ENCODE peak calls at places on chromosomes 16 and 17, in seven cellular contexts. One of them, this sample, is unnamed.

GRCh38 chr17:50627782-50628601 is 6.7 kb upstream of the ABCC3 start:
- DNase-seq in H1: no peak
- DNase-seq in trophoblast cell: no peak
- DNase-seq in IMR-90: no peak
- DNase-seq in mesendoderm: peak
- DNase-seq in mesenchymal stem cell: peak
- DNase-seq in H9: peak
- DNase-seq in this sample: no peak

GRCh38 chr16:80158766-80159165 is 382.0 kb upstream of the DYNLRB2 start:
- DNase-seq in IMR-90: peak
- DNase-seq in H1: no peak
- DNase-seq in mesenchymal stem cell: no peak
- DNase-seq in H9: no peak
- DNase-seq in trophoblast cell: no peak
- DNase-seq in mesendoderm: no peak
- DNase-seq in this sample: no peak

GRCh38 chr16:50071075-50071671 is 5.4 kb downstream of the HEATR3 start:
- DNase-seq in mesendoderm: no peak
- DNase-seq in H9: no peak
- DNase-seq in trophoblast cell: no peak
- DNase-seq in IMR-90: no peak
- DNase-seq in mesenchymal stem cell: no peak
- DNase-seq in H1: no peak
- DNase-seq in this sample: no peak

GRCh38 chr17:60743812-60744211 is 66.2 kb downstream of the BCAS3 start:
- DNase-seq in IMR-90: peak
- DNase-seq in H9: no peak
- DNase-seq in H1: no peak
- DNase-seq in mesenchymal stem cell: no peak
- DNase-seq in trophoblast cell: no peak
- DNase-seq in mesendoderm: peak
- DNase-seq in this sample: no peak

GRCh38 chr17:10061131-10061581 is 137.2 kb downstream of the GAS7 start:
- DNase-seq in trophoblast cell: no peak
- DNase-seq in mesenchymal stem cell: no peak
- DNase-seq in H1: no peak
- DNase-seq in mesendoderm: no peak
- DNase-seq in IMR-90: no peak
- DNase-seq in H9: no peak
- DNase-seq in this sample: no peak

GRCh38 chr16:50558913-50559312 is 10.7 kb downstream of the NKD1 start:
- DNase-seq in H9: no peak
- DNase-seq in trophoblast cell: no peak
- DNase-seq in mesenchymal stem cell: no peak
- DNase-seq in H1: no peak
- DNase-seq in IMR-90: no peak
- DNase-seq in mesendoderm: no peak
- DNase-seq in this sample: no peak

GRCh38 chr17:65537845-65538678 is 23.4 kb downstream of the AXIN2 start:
- DNase-seq in H1: no peak
- DNase-seq in H9: no peak
- DNase-seq in mesendoderm: no peak
- DNase-seq in trophoblast cell: peak
- DNase-seq in mesenchymal stem cell: no peak
- DNase-seq in IMR-90: no peak
- DNase-seq in this sample: no peak

GRCh38 chr16:75273054-75273925 is 21.9 kb upstream of the BCAR1 start:
- DNase-seq in H9: no peak
- DNase-seq in H1: no peak
- DNase-seq in mesendoderm: peak
- DNase-seq in trophoblast cell: no peak
- DNase-seq in mesenchymal stem cell: peak
- DNase-seq in IMR-90: peak
- DNase-seq in this sample: no peak

GRCh38 chr16:12205378-12205777 is 228.8 kb downstream of the SNX29 start:
- DNase-seq in mesenchymal stem cell: no peak
- DNase-seq in H9: no peak
- DNase-seq in IMR-90: no peak
- DNase-seq in H1: no peak
- DNase-seq in trophoblast cell: no peak
- DNase-seq in mesendoderm: no peak
- DNase-seq in this sample: no peak

GRCh38 chr17:64133546-64134215 is 3.7 kb upstream of the ERN1 start:
- DNase-seq in mesendoderm: peak
- DNase-seq in IMR-90: peak
- DNase-seq in H9: peak
- DNase-seq in trophoblast cell: peak
- DNase-seq in mesenchymal stem cell: peak
- DNase-seq in H1: no peak
- DNase-seq in this sample: peak

GRCh38 chr16:29821663-29822115 is 1.4 kb downstream of the MVP start:
- DNase-seq in IMR-90: peak
- DNase-seq in mesendoderm: peak
- DNase-seq in H1: no peak
- DNase-seq in trophoblast cell: peak
- DNase-seq in mesenchymal stem cell: peak
- DNase-seq in H9: no peak
- DNase-seq in this sample: no peak

GRCh38 chr17:68182940-68183551 is 64.8 kb upstream of the AMZ2 start:
- DNase-seq in IMR-90: no peak
- DNase-seq in mesenchymal stem cell: no peak
- DNase-seq in mesendoderm: peak
- DNase-seq in H1: no peak
- DNase-seq in H9: peak
- DNase-seq in trophoblast cell: no peak
- DNase-seq in this sample: no peak

GRCh38 chr17:81537343-81537855 is 9.2 kb downstream of the FSCN2 start:
- DNase-seq in mesenchymal stem cell: no peak
- DNase-seq in trophoblast cell: no peak
- DNase-seq in mesendoderm: peak
- DNase-seq in IMR-90: no peak
- DNase-seq in H9: peak
- DNase-seq in H1: no peak
- DNase-seq in this sample: no peak

GRCh38 chr16:54265558-54266213 is 20.9 kb downstream of the IRX3 start:
- DNase-seq in H1: no peak
- DNase-seq in trophoblast cell: no peak
- DNase-seq in H9: peak
- DNase-seq in IMR-90: no peak
- DNase-seq in mesendoderm: no peak
- DNase-seq in mesenchymal stem cell: no peak
- DNase-seq in this sample: no peak

GRCh38 chr17:37710344-37710886 is 34.4 kb downstream of the HNF1B start:
- DNase-seq in trophoblast cell: no peak
- DNase-seq in H9: peak
- DNase-seq in H1: peak
- DNase-seq in IMR-90: peak
- DNase-seq in mesenchymal stem cell: peak
- DNase-seq in mesendoderm: peak
- DNase-seq in this sample: peak

GRCh38 chr16:68658974-68659360 is 13.9 kb downstream of the CDH3 start:
- DNase-seq in trophoblast cell: no peak
- DNase-seq in mesenchymal stem cell: no peak
- DNase-seq in H1: no peak
- DNase-seq in mesendoderm: no peak
- DNase-seq in IMR-90: no peak
- DNase-seq in H9: no peak
- DNase-seq in this sample: no peak
- H2BK5ac ChIP-seq in trophoblast cell: no peak
- H2BK5ac ChIP-seq in mesenchymal stem cell: no peak
- H2BK5ac ChIP-seq in H1: no peak
- H2BK5ac ChIP-seq in mesendoderm: no peak
- H2BK5ac ChIP-seq in IMR-90: no peak
- H2BK5ac ChIP-seq in H9: no peak
- H2BK5ac ChIP-seq in this sample: no peak

GRCh38 chr17:75030161-75030560 is 16.6 kb downstream of the ATP5PD start:
- DNase-seq in H1: no peak
- DNase-seq in IMR-90: no peak
- DNase-seq in H9: no peak
- DNase-seq in mesendoderm: no peak
- DNase-seq in mesenchymal stem cell: no peak
- DNase-seq in trophoblast cell: no peak
- DNase-seq in this sample: no peak

GRCh38 chr17:75019146-75019545 is 6.7 kb downstream of the MRPL58 start:
- DNase-seq in H9: no peak
- DNase-seq in IMR-90: no peak
- DNase-seq in trophoblast cell: no peak
- DNase-seq in mesendoderm: no peak
- DNase-seq in H1: no peak
- DNase-seq in mesenchymal stem cell: no peak
- DNase-seq in this sample: no peak

GRCh38 chr17:75020331-75021110 is 8.1 kb downstream of the MRPL58 start:
- DNase-seq in trophoblast cell: peak
- DNase-seq in H1: no peak
- DNase-seq in H9: no peak
- DNase-seq in mesenchymal stem cell: no peak
- DNase-seq in mesendoderm: no peak
- DNase-seq in IMR-90: no peak
- DNase-seq in this sample: no peak

GRCh38 chr17:75019710-75020109 is 7.2 kb downstream of the MRPL58 start:
- DNase-seq in mesenchymal stem cell: no peak
- DNase-seq in IMR-90: no peak
- DNase-seq in H9: no peak
- DNase-seq in trophoblast cell: no peak
- DNase-seq in mesendoderm: no peak
- DNase-seq in H1: no peak
- DNase-seq in this sample: no peak

DNA sequence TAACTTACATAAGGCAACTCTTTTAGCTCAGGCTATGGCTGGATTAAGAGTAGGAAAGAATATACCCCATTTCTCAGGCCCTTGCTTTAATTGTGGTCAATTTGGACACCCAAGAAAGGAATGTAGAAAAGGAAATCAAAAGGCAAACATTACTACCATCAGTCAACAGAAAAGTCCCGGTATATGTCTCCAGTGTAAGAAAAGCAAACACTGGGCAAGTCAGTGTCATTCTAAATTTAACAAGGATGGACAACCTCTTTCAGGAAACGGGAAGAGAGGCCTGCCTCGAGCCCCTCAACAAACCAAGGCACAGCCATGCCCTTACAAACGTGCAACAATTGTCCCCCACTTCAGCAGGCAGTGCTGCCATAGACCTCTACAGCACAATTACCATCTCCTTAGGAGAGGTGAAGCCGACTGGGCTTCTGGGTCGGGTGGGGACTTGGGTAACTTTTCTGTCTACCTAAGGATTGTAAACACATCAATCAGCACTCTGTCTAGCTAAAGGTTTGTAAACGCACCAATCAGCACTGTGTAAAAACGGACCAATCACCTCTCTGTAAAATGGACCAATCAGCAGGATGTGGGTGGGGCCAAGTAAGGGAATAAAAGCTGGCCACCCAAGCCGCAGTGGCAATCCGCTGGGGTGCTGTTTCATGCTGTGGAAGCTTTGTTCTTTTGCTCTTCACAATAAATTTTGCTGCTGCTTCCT is 12.4 kb downstream of the MRPL58 start:
- DNase-seq in IMR-90: no peak
- DNase-seq in H1: no peak
- DNase-seq in H9: no peak
- DNase-seq in mesenchymal stem cell: no peak
- DNase-seq in mesendoderm: no peak
- DNase-seq in trophoblast cell: no peak
- DNase-seq in this sample: no peak
- H2BK5ac ChIP-seq in IMR-90: no peak
- H2BK5ac ChIP-seq in H1: no peak
- H2BK5ac ChIP-seq in H9: no peak
- H2BK5ac ChIP-seq in mesenchymal stem cell: no peak
- H2BK5ac ChIP-seq in mesendoderm: no peak
- H2BK5ac ChIP-seq in trophoblast cell: no peak
- H2BK5ac ChIP-seq in this sample: no peak

GRCh38 chr17:13537211-13537610 is 64.5 kb downstream of the HS3ST3A1 start:
- DNase-seq in H1: no peak
- DNase-seq in trophoblast cell: no peak
- DNase-seq in mesendoderm: no peak
- DNase-seq in IMR-90: no peak
- DNase-seq in mesenchymal stem cell: no peak
- DNase-seq in H9: no peak
- DNase-seq in this sample: no peak

GRCh38 chr17:13534946-13535345 is 66.8 kb downstream of the HS3ST3A1 start:
- DNase-seq in H1: no peak
- DNase-seq in mesenchymal stem cell: no peak
- DNase-seq in IMR-90: no peak
- DNase-seq in H9: no peak
- DNase-seq in mesendoderm: no peak
- DNase-seq in trophoblast cell: no peak
- DNase-seq in this sample: no peak

GRCh38 chr17:13525876-13526275 is 75.9 kb downstream of the HS3ST3A1 start:
- DNase-seq in IMR-90: no peak
- DNase-seq in H9: no peak
- DNase-seq in mesendoderm: no peak
- DNase-seq in trophoblast cell: no peak
- DNase-seq in H1: no peak
- DNase-seq in mesenchymal stem cell: no peak
- DNase-seq in this sample: no peak

GRCh38 chr17:13531701-13532100 is 70.0 kb downstream of the HS3ST3A1 start:
- DNase-seq in H9: no peak
- DNase-seq in mesendoderm: no peak
- DNase-seq in H1: no peak
- DNase-seq in IMR-90: no peak
- DNase-seq in mesenchymal stem cell: no peak
- DNase-seq in trophoblast cell: no peak
- DNase-seq in this sample: no peak
- H2BK5ac ChIP-seq in H9: no peak
- H2BK5ac ChIP-seq in mesendoderm: no peak
- H2BK5ac ChIP-seq in H1: no peak
- H2BK5ac ChIP-seq in IMR-90: peak
- H2BK5ac ChIP-seq in mesenchymal stem cell: no peak
- H2BK5ac ChIP-seq in trophoblast cell: no peak
- H2BK5ac ChIP-seq in this sample: no peak

GRCh38 chr16:27234171-27234570 is 30.8 kb downstream of the KDM8 start:
- DNase-seq in trophoblast cell: no peak
- DNase-seq in H1: no peak
- DNase-seq in mesendoderm: no peak
- DNase-seq in IMR-90: no peak
- DNase-seq in H9: no peak
- DNase-seq in mesenchymal stem cell: no peak
- DNase-seq in this sample: no peak

GRCh38 chr16:27232061-27232841 is 28.9 kb downstream of the KDM8 start:
- DNase-seq in H9: no peak
- DNase-seq in IMR-90: no peak
- DNase-seq in mesendoderm: no peak
- DNase-seq in H1: no peak
- DNase-seq in trophoblast cell: no peak
- DNase-seq in mesenchymal stem cell: no peak
- DNase-seq in this sample: no peak

GRCh38 chr16:27234603-27235002 is 31.3 kb downstream of the KDM8 start:
- DNase-seq in H1: no peak
- DNase-seq in mesendoderm: no peak
- DNase-seq in IMR-90: no peak
- DNase-seq in mesenchymal stem cell: no peak
- DNase-seq in trophoblast cell: no peak
- DNase-seq in H9: no peak
- DNase-seq in this sample: no peak

GRCh38 chr16:27232875-27233605 is 29.7 kb downstream of the KDM8 start:
- DNase-seq in trophoblast cell: no peak
- DNase-seq in IMR-90: no peak
- DNase-seq in H9: no peak
- DNase-seq in H1: no peak
- DNase-seq in mesenchymal stem cell: no peak
- DNase-seq in mesendoderm: no peak
- DNase-seq in this sample: no peak

GRCh38 chr16:27233731-27234130 is 30.4 kb downstream of the KDM8 start:
- DNase-seq in H1: no peak
- DNase-seq in H9: no peak
- DNase-seq in mesendoderm: no peak
- DNase-seq in mesenchymal stem cell: no peak
- DNase-seq in IMR-90: no peak
- DNase-seq in trophoblast cell: no peak
- DNase-seq in this sample: no peak
- H2BK5ac ChIP-seq in H1: no peak
- H2BK5ac ChIP-seq in H9: no peak
- H2BK5ac ChIP-seq in mesendoderm: no peak
- H2BK5ac ChIP-seq in mesenchymal stem cell: no peak
- H2BK5ac ChIP-seq in IMR-90: no peak
- H2BK5ac ChIP-seq in trophoblast cell: no peak
- H2BK5ac ChIP-seq in this sample: no peak

This sample was measured in neuronal stem cell.